ENCODE peak calls at places on chromosome 22, in ten cellular contexts. I is Daoy; V is HS-5; J is colonic mucosa; N is pancreas; K is aorta; S is NCI-H2081 treated with DMSO at 0.1 percent for 48 hours; B is stromal cell of bone marrow; M is stimulated activated effector memory CD8-positive, alpha-beta T cell treated with anti-CD3 and anti-CD28 coated beads, Interleukin-12 subunit alpha, Interleukin-12 subunit beta, amount 100 ng/mL, for 72 hours; G is H9. A is an unnamed sample.

GRCh38 chr22:31284756-31285155 is 7.5 kb downstream of the PIK3IP1 start:
- DNase-seq in S (no peak), J (no peak), G (no peak), V (no peak), N (no peak), K (no peak), B (no peak), I (no peak), M (no peak), A (no peak)

GRCh38 chr22:43313497-43314474 is 29.4 kb downstream of the SCUBE1 start:
- DNase-seq in G (no peak), J (no peak), K (no peak), V (no peak), M (no peak), I (no peak), S (no peak), B (peak), N (no peak), A (no peak)

GRCh38 chr22:28004021-28004420 is 85.0 kb upstream of the PITPNB start:
- DNase-seq in M (no peak), J (no peak), S (no peak), K (no peak), B (no peak), I (no peak), G (no peak), V (no peak), N (no peak), A (no peak)

GRCh38 chr22:35322126-35322525 is 22.4 kb downstream of the TOM1 start:
- DNase-seq in N (no peak), B (no peak), M (no peak), V (no peak), J (no peak), S (no peak), G (no peak), K (no peak), I (no peak), A (no peak)

GRCh38 chr22:38097557-38098409 is 12.7 kb downstream of the BAIAP2L2 start:
- DNase-seq in K (peak), V (no peak), J (no peak), S (no peak), I (no peak), B (no peak), G (peak), N (no peak), M (no peak), A (no peak)

GRCh38 chr22:41237707-41238569 is 2.8 kb downstream of the CHADL start:
- DNase-seq in K (peak), J (peak), S (no peak), I (peak), V (no peak), M (peak), N (peak), B (no peak), G (peak), A (peak)

GRCh38 chr22:37060801-37061610 is 9.5 kb downstream of the KCTD17 start:
- DNase-seq in G (no peak), M (peak), S (no peak), I (no peak), N (no peak), V (no peak), B (no peak), K (no peak), J (no peak), A (no peak)

GRCh38 chr22:23278883-23279675 is 98.8 kb downstream of the BCR start:
- DNase-seq in V (no peak), N (peak), M (peak), K (no peak), I (no peak), B (no peak), S (no peak), G (no peak), J (peak), A (peak)

GRCh38 chr22:50007057-50007511 is 5.5 kb downstream of the IL17REL start:
- DNase-seq in B (no peak), M (no peak), N (no peak), G (no peak), K (no peak), J (no peak), I (no peak), V (no peak), S (no peak), A (peak)

GRCh38 chr22:21000215-21000986 is 1.5 kb downstream of the THAP7 start:
- DNase-seq in K (no peak), G (no peak), N (no peak), V (no peak), S (no peak), I (no peak), J (no peak), B (no peak), M (no peak), A (no peak)

GRCh38 chr22:21646608-21647590 is 4.8 kb downstream of the SDF2L1 start:
- DNase-seq in N (peak), S (no peak), B (peak), G (peak), J (peak), V (no peak), M (peak), K (peak), I (peak), A (peak)

GRCh38 chr22:43554259-43554636 is 142.4 kb downstream of the MPPED1 start:
- DNase-seq in K (no peak), N (no peak), V (no peak), M (no peak), I (no peak), B (no peak), G (no peak), J (no peak), S (no peak), A (no peak)

GRCh38 chr22:29744902-29745301 is 21.9 kb downstream of the ZMAT5 start:
- DNase-seq in I (no peak), M (no peak), J (peak), G (no peak), B (peak), V (peak), S (no peak), N (no peak), K (no peak), A (no peak)

GRCh38 chr22:45242778-45243191 is 2.1 kb upstream of the KIAA0930 start:
- DNase-seq in B (no peak), M (no peak), V (no peak), G (no peak), J (peak), K (no peak), I (peak), N (peak), S (peak), A (no peak)

GRCh38 chr22:26643368-26644100 is 13.9 kb upstream of the MIAT start:
- DNase-seq in V (no peak), B (no peak), K (no peak), N (no peak), S (no peak), G (no peak), J (no peak), M (no peak), I (no peak), A (no peak)

GRCh38 chr22:41092847-41093371 is 517 bp downstream of the EP300 start:
- DNase-seq in S (no peak), V (peak), G (no peak), M (peak), I (peak), K (peak), N (peak), J (peak), B (no peak), A (peak)

GRCh38 chr22:27681037-27681436 is 120.5 kb downstream of the MN1 start:
- DNase-seq in V (no peak), I (no peak), G (no peak), N (no peak), J (no peak), B (no peak), S (no peak), M (no peak), K (no peak), A (no peak)

GRCh38 chr22:26438006-26438405 is 8.9 kb downstream of the ASPHD2 start:
- DNase-seq in K (no peak), S (no peak), V (no peak), J (no peak), B (no peak), G (no peak), N (no peak), M (no peak), I (no peak), A (no peak)

GRCh38 chr22:46429327-46429853 is 93.9 kb downstream of the TRMU start:
- DNase-seq in J (peak), S (no peak), M (no peak), K (no peak), G (no peak), B (no peak), V (no peak), I (no peak), N (no peak), A (peak)

GRCh38 chr22:28418063-28418462 is 261.6 kb downstream of the TTC28 start:
- DNase-seq in N (no peak), B (no peak), G (no peak), K (no peak), S (no peak), M (no peak), V (no peak), I (no peak), J (no peak), A (no peak)

GRCh38 chr22:27597703-27598444 is 203.7 kb downstream of the MN1 start:
- DNase-seq in M (no peak), S (no peak), J (no peak), I (peak), G (no peak), B (no peak), K (no peak), N (no peak), V (peak), A (no peak)

GRCh38 chr22:40044870-40045834 is 50.4 kb downstream of the FAM83F start:
- DNase-seq in G (peak), K (peak), J (peak), I (peak), V (no peak), B (no peak), S (no peak), M (peak), N (peak), A (peak)

GRCh38 chr22:49760280-49760629 is 67.4 kb downstream of the BRD1 start:
- DNase-seq in I (no peak), B (no peak), S (no peak), N (no peak), M (no peak), G (no peak), K (peak), J (peak), V (no peak), A (no peak)

GRCh38 chr22:48948575-48949170 is 879.0 kb downstream of the BRD1 start:
- DNase-seq in S (no peak), M (peak), J (no peak), G (peak), I (no peak), N (no peak), B (no peak), K (no peak), V (no peak), A (peak)

GRCh38 chr22:27386186-27386585 is 415.4 kb downstream of the MN1 start:
- DNase-seq in B (no peak), J (peak), S (no peak), V (no peak), G (peak), N (no peak), I (peak), M (no peak), K (no peak), A (no peak)

GRCh38 chr22:48483764-48484528 is 1343.7 kb downstream of the BRD1 start:
- DNase-seq in N (no peak), V (no peak), M (no peak), S (no peak), J (no peak), G (peak), I (no peak), B (no peak), K (no peak), A (peak)

GRCh38 chr22:24707477-24707816 is 67.1 kb downstream of the PIWIL3 start:
- DNase-seq in J (peak), S (no peak), K (no peak), G (peak), V (no peak), B (no peak), I (no peak), N (no peak), M (no peak), A (no peak)

GRCh38 chr22:49998718-49999062 is 13.9 kb downstream of the IL17REL start:
- DNase-seq in V (no peak), B (no peak), M (no peak), K (no peak), J (no peak), S (no peak), N (no peak), G (no peak), I (peak), A (peak)

GRCh38 chr22:38923463-38924196 is 33.8 kb upstream of the APOBEC3A start:
- DNase-seq in S (no peak), M (peak), B (peak), I (peak), N (peak), K (peak), G (peak), V (peak), J (peak), A (peak)